ENCODE peak calls at places on chromosome 16, in seven cellular contexts. F is OCI-LY7, H is esophagus muscularis mucosa, X is omental fat pad, V is breast epithelium, G is esophagus squamous epithelium, E is Caco-2. J is an unnamed sample.

GRCh38 chr16:2163211-2163881 is 7.8 kb downstream of the TRAF7 start:
- DNase-seq in F (no peak), H (no peak), X (no peak), V (peak; percentile 73), G (no peak), E (no peak), J (no peak)

GRCh38 chr16:58026705-58027340 is 1.3 kb downstream of the MMP15 start:
- DNase-seq in F (no peak), H (no peak), X (no peak), V (no peak), G (no peak), E (peak; percentile 38), J (no peak)

GRCh38 chr16:78596996-78597422 is 497.6 kb downstream of the WWOX start:
- DNase-seq in F (no peak), H (no peak), X (no peak), V (no peak), G (no peak), E (peak; percentile 15), J (no peak)

GRCh38 chr16:49700928-49701685 is 154.8 kb downstream of the ZNF423 start:
- DNase-seq in F (no peak), H (no peak), X (no peak), V (no peak), G (no peak), E (no peak), J (no peak)

GRCh38 chr16:30382398-30383015 is at the start of gene SEPTIN1:
- DNase-seq in F (peak; percentile 88), H (no peak), X (no peak), V (no peak), G (no peak), E (no peak), J (no peak)

GRCh38 chr16:3022697-3023414 is 886 bp downstream of the HCFC1R1 start:
- DNase-seq in F (peak; percentile 40), H (no peak), X (no peak), V (no peak), G (no peak), E (no peak), J (no peak)

GRCh38 chr16:30923554-30924085 is at the start of gene FBXL19:
- DNase-seq in F (no peak), H (no peak), X (no peak), V (no peak), G (no peak), E (peak; percentile 28), J (no peak)

GRCh38 chr16:9821331-9821730 is 360.9 kb downstream of the GRIN2A start:
- DNase-seq in F (no peak), H (no peak), X (no peak), V (no peak), G (no peak), E (no peak), J (no peak)

GRCh38 chr16:59535298-59535697 is 801.2 kb upstream of the GOT2 start:
- DNase-seq in F (no peak), H (no peak), X (no peak), V (no peak), G (no peak), E (no peak), J (no peak)

GRCh38 chr16:35188288-35189155 is 1729.1 kb downstream of the TP53TG3F start:
- DNase-seq in F (peak; percentile 1), H (peak; percentile 90), X (no peak), V (no peak), G (no peak), E (peak; percentile 31), J (no peak)

GRCh38 chr16:68835970-68836369 is 7.4 kb upstream of the TANGO6 start:
- DNase-seq in F (no peak), H (no peak), X (no peak), V (no peak), G (no peak), E (no peak), J (no peak)

GRCh38 chr16:12462690-12463646 is 340.7 kb downstream of the CPPED1 start:
- DNase-seq in F (no peak), H (no peak), X (no peak), V (no peak), G (no peak), E (no peak), J (no peak)

GRCh38 chr16:77376358-77376757 is 58.5 kb downstream of the ADAMTS18 start:
- DNase-seq in F (peak; percentile 10), H (no peak), X (no peak), V (no peak), G (no peak), E (no peak), J (no peak)

GRCh38 chr16:11295672-11296071 is 14.5 kb upstream of the PRM1 start:
- DNase-seq in F (no peak), H (no peak), X (no peak), V (no peak), G (no peak), E (no peak), J (no peak)

GRCh38 chr16:11298143-11298900 is 17.2 kb upstream of the PRM1 start:
- DNase-seq in F (no peak), H (no peak), X (no peak), V (no peak), G (no peak), E (no peak), J (no peak)

GRCh38 chr16:11296706-11297491 is 15.8 kb upstream of the PRM1 start:
- DNase-seq in F (peak; percentile 74), H (no peak), X (no peak), V (no peak), G (no peak), E (no peak), J (no peak)

GRCh38 chr16:11296351-11296705 is 15.2 kb upstream of the PRM1 start:
- DNase-seq in F (no peak), H (no peak), X (no peak), V (no peak), G (no peak), E (no peak), J (no peak)

DNA sequence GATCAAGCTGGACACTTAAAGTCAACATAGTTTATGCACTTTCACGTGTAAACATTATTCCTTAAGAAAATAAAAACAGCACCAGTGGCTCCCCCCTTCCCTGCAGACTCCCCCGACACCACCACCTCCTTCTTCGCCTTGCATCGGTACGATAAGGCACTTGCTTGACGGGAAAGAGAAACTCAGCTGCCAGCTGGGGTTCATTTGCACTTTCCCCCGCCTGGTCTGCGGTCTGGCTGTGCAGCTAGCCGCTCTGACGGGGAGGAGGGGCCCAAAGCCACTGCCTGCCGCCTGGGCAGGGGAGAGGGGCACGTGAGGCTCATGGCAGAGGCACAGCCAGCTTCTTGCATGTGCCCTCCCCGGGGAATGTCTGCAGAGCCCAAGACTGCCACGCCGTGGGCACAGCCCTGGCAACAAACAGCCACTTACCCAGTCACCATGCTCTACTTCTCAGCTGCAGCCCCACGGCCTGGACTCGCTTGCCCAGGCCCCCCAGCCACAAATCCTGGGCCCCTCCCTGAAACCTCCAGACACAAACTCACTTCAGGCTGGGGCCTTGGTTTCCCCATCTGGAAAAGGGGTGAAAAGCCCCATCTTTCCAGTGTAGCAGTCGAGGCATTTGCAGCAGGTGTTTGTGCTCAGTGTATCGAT is 16.5 kb upstream of the PRM1 start:
- DNase-seq in F (peak; percentile 96), H (no peak), X (no peak), V (no peak), G (peak; percentile 55), E (no peak), J (no peak)
- TF ChIP-seq CTCF in F (peak; percentile 41), H (no peak), X (no peak), V (no peak), G (no peak), E (no peak), J (no peak)

GRCh38 chr16:85056211-85056748 is 28.7 kb downstream of the KIAA0513 start:
- DNase-seq in F (peak; percentile 14), H (no peak), X (no peak), V (no peak), G (no peak), E (no peak), J (no peak)
- TF ChIP-seq CTCF in F (peak; percentile 55), H (peak; percentile 26), X (no peak), V (no peak), G (peak; percentile 23), E (no peak), J (peak; percentile 48)

GRCh38 chr16:86317617-86318021 is 192.7 kb upstream of the FOXF1 start:
- DNase-seq in F (no peak), H (no peak), X (no peak), V (no peak), G (no peak), E (no peak), J (no peak)

GRCh38 chr16:86318119-86318518 is 192.2 kb upstream of the FOXF1 start:
- DNase-seq in F (no peak), H (no peak), X (no peak), V (no peak), G (no peak), E (no peak), J (no peak)

GRCh38 chr16:86314402-86315025 is 195.8 kb upstream of the FOXF1 start:
- DNase-seq in F (no peak), H (no peak), X (no peak), V (no peak), G (no peak), E (no peak), J (no peak)

GRCh38 chr16:86319871-86320270 is 190.5 kb upstream of the FOXF1 start:
- DNase-seq in F (no peak), H (no peak), X (no peak), V (no peak), G (no peak), E (no peak), J (no peak)

DNA sequence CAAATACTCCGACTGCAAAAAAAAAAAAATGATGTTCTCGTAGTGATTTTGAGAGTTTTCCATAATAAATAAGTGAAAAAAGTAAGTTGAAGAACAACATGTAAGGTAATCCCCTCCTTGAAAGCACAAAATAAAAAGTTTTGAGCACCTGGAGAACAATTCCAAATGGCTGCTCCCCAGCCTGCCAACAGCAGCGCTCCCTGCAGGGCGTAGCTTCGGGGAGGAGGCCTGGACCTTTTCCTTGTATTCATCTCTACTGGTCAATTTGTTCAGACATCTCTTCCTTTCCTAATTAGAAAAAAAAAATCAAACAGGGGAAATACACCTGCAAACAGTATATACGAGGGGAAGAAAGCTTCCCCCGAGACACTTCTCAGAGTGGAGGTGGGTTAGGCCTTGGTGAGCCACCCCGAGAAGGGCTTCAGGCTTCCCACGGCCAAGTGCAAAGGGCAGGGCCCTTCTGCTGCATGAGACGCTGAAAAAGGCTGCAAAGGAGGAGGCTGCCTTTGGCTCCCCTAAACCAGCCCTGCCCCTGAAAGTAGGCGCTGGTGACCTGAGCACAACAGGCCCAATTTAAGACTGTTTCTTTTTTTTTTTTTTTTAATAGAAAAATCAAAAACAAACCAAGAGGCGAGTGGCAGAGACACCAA is 193.2 kb upstream of the FOXF1 start:
- DNase-seq in F (no peak), H (no peak), X (no peak), V (no peak), G (no peak), E (no peak), J (no peak)
- TF ChIP-seq CTCF in F (no peak), H (no peak), X (no peak), V (no peak), G (no peak), E (no peak), J (no peak)

GRCh38 chr16:66116163-66116792 is 250.2 kb upstream of the CDH5 start:
- DNase-seq in F (no peak), H (no peak), X (no peak), V (no peak), G (no peak), E (no peak), J (no peak)

GRCh38 chr16:66109677-66110076 is 256.8 kb upstream of the CDH5 start:
- DNase-seq in F (no peak), H (no peak), X (no peak), V (no peak), G (no peak), E (no peak), J (no peak)

GRCh38 chr16:66120656-66121055 is 245.8 kb upstream of the CDH5 start:
- DNase-seq in F (no peak), H (no peak), X (no peak), V (no peak), G (no peak), E (no peak), J (no peak)

GRCh38 chr16:66115373-66115772 is 251.1 kb upstream of the CDH5 start:
- DNase-seq in F (no peak), H (no peak), X (no peak), V (no peak), G (no peak), E (no peak), J (no peak)
- TF ChIP-seq CTCF in F (peak; percentile 38), H (no peak), X (no peak), V (no peak), G (peak; percentile 26), E (no peak), J (peak; percentile 38)

J was measured in type B pancreatic cell.